ENCODE peak calls at places on chromosomes 16 and 17, in five cellular contexts. W is mesenchymal stem cell, K is mesendoderm, G is IMR-90, N is adipocyte. D is an unnamed sample.

GRCh38 chr17:3535253-3535995 is 22.2 kb downstream of the TRPV3 start:
- DNase-seq in W (peak), G (peak), N (peak), K (peak), D (peak)

GRCh38 chr17:48194097-48194550 is 86.6 kb downstream of the SNX11 start:
- DNase-seq in G (peak), K (no peak), W (peak), N (no peak), D (no peak)

GRCh38 chr17:68377771-68378201 is 79.5 kb downstream of the WIPI1 start:
- DNase-seq in G (no peak), W (no peak), N (no peak), K (peak), D (no peak)

GRCh38 chr17:9549215-9549614 is 26.4 kb downstream of the STX8 start:
- DNase-seq in G (no peak), W (no peak), N (no peak), K (no peak), D (no peak)

GRCh38 chr16:88120812-88121211 is 169.6 kb downstream of the BANP start:
- DNase-seq in N (no peak), G (no peak), K (no peak), W (no peak), D (no peak)

GRCh38 chr17:32551186-32551955 is 64.6 kb downstream of the CDK5R1 start:
- DNase-seq in N (peak), G (peak), K (no peak), W (peak), D (no peak)

GRCh38 chr16:75733305-75734141 is 7.2 kb upstream of the CPHXL start:
- DNase-seq in K (peak), N (peak), G (peak), W (peak), D (peak)

GRCh38 chr16:23527961-23528634 is 17.8 kb upstream of the GGA2 start:
- DNase-seq in G (no peak), W (no peak), K (peak), N (no peak), D (no peak)

GRCh38 chr17:76202516-76202915 is 37.8 kb downstream of the RNF157 start:
- DNase-seq in N (no peak), W (peak), G (peak), K (no peak), D (no peak)

GRCh38 chr17:76207268-76207667 is 33.0 kb downstream of the RNF157 start:
- DNase-seq in K (no peak), W (no peak), G (no peak), N (no peak), D (no peak)

GRCh38 chr17:76208120-76208519 is 32.2 kb downstream of the RNF157 start:
- DNase-seq in K (no peak), N (no peak), G (no peak), W (no peak), D (no peak)

GRCh38 chr17:76204277-76204676 is 36.0 kb downstream of the RNF157 start:
- DNase-seq in K (no peak), W (peak), G (peak), N (peak), D (no peak)

DNA sequence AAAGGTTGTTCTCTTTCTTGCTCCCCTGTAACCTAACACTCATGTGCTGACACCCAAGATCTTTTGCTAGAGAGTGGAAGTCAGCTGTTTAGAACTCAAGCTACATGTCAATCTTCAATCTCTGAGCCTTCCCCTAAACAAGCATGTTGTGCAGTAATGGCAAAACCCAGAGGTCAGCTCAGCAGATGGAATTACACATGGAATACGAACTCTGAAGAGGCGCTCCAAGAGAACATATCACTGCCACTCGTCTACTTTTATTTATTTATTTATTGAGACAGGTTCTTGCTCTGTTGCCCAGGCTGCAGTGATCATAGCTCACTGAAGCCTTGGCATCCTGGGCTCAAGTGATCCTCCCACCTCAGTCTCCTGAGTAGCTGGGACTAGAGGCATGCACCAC is 32.6 kb downstream of the RNF157 start:
- DNase-seq in K (no peak), N (no peak), G (no peak), W (no peak), D (no peak)
- H3K9ac ChIP-seq in K (no peak), N (no peak), G (no peak), W (no peak), D (no peak)

GRCh38 chr17:63693411-63694113 is 6.4 kb downstream of the LIMD2 start:
- DNase-seq in N (no peak), G (no peak), K (no peak), W (no peak), D (no peak)

GRCh38 chr17:63695889-63696288 is 4.0 kb downstream of the LIMD2 start:
- DNase-seq in W (no peak), G (no peak), K (no peak), N (no peak), D (no peak)

GRCh38 chr17:63696381-63696961 is 3.5 kb downstream of the LIMD2 start:
- DNase-seq in N (peak), K (peak), G (no peak), W (peak), D (no peak)

GRCh38 chr17:63694229-63694973 is 5.5 kb downstream of the LIMD2 start:
- DNase-seq in W (no peak), K (peak), G (no peak), N (no peak), D (no peak)

GRCh38 chr17:63694974-63695773 is 4.8 kb downstream of the LIMD2 start:
- DNase-seq in G (no peak), K (no peak), W (no peak), N (no peak), D (no peak)
- H3K9ac ChIP-seq in G (no peak), K (no peak), W (no peak), N (no peak), D (no peak)

DNA sequence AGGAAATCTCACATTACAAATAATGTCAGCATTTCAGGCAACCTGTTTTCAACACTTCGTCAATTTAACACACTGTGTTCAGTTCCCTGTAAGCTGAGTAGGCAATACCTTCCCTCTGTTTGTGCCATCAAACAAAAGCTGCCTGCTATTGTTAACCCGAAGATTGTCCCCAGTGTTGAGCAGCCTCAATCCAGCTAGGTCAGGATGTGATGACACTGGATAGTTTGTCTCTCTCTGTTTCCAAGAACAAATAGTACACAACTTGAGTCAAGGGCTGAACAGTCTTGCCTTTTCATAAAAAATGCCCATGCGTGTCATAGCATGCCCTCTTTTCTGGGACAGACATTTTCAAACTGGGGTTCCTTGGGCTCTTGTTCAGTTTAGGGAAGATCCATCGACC is 36.4 kb downstream of the HSD17B2 start:
- DNase-seq in K (no peak), W (no peak), G (no peak), N (no peak), D (no peak)
- H3K9ac ChIP-seq in K (no peak), W (peak), G (no peak), N (no peak), D (no peak)

DNA sequence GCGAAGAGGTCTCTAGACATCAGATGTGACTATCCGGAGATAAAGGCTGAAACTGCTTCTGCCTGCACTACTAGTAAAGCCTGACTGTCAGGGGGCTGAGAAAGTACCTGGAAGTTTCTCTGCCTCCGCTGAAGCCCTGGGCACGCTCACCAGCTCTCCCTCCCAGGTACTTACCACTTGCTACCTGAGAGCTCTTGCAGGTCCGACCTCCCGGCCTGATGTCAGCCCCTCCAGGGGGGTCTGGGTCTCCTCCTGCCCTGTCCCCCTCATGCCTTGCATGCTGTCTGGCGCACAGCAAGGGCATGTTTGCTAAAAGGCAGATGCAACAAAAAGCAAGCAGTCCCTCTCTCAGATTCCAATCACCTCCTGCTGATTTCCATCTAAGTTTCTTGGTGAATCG is 17.4 kb downstream of the ZDHHC7 start:
- DNase-seq in N (no peak), K (no peak), G (no peak), W (no peak), D (no peak)
- H3K9ac ChIP-seq in N (peak), K (no peak), G (peak), W (peak), D (peak)